ENCODE peak calls at places on chromosome 7, in four cellular contexts. B is ovary, M is tibial nerve, Q is transverse colon. C is an unnamed sample.

GRCh38 chr7:73980206-73980605 is 47.8 kb upstream of the ELN start:
- DNase-seq in M (no peak), Q (peak; percentile 5), B (no peak), C (no peak)

GRCh38 chr7:35648367-35648766 is 46.6 kb downstream of the HERPUD2 start:
- DNase-seq in M (no peak), Q (no peak), B (no peak), C (no peak)

GRCh38 chr7:51249187-51249945 is 67.2 kb downstream of the COBL start:
- DNase-seq in B (no peak), M (no peak), Q (no peak), C (no peak)

GRCh38 chr7:153386581-153386980 is 627.0 kb downstream of the ACTR3B start:
- DNase-seq in B (no peak), M (no peak), Q (no peak), C (no peak)

GRCh38 chr7:46178685-46179084 is 257.6 kb upstream of the IGFBP3 start:
- DNase-seq in B (no peak), Q (no peak), M (no peak), C (no peak)

GRCh38 chr7:87146740-87147386 is 5.4 kb upstream of the DMTF1 start:
- DNase-seq in Q (no peak), M (no peak), B (no peak), C (no peak)

GRCh38 chr7:77393261-77393660 is 22.9 kb downstream of the GSAP start:
- DNase-seq in Q (no peak), M (no peak), B (no peak), C (no peak)

GRCh38 chr7:128174391-128174790 is 66.7 kb upstream of the LEP start:
- DNase-seq in Q (no peak), B (no peak), M (no peak), C (no peak)

GRCh38 chr7:100156331-100157068 is 2.0 kb downstream of the TRAPPC14 start:
- DNase-seq in Q (no peak), B (no peak), M (no peak), C (no peak)

GRCh38 chr7:134613623-134614347 is 32.9 kb upstream of the BPGM start:
- DNase-seq in Q (no peak), M (no peak), B (no peak), C (peak; percentile 8)

GRCh38 chr7:50069613-50070012 is 23.4 kb downstream of the ZPBP start:
- DNase-seq in M (no peak), Q (no peak), B (no peak), C (peak; percentile 30)

GRCh38 chr7:142485617-142486226 is 227.9 kb upstream of the PRSS58 start:
- DNase-seq in B (no peak), M (no peak), Q (no peak), C (peak; percentile 26)
- TF ChIP-seq CTCF in B (no peak), M (no peak), Q (peak; percentile 9), C (peak; percentile 50)

GRCh38 chr7:101804087-101804631 is 13.3 kb upstream of the CUX1 start:
- DNase-seq in Q (no peak), B (no peak), M (no peak), C (no peak)

GRCh38 chr7:101803203-101804086 is 14.0 kb upstream of the CUX1 start:
- DNase-seq in Q (no peak), B (no peak), M (no peak), C (no peak)

DNA sequence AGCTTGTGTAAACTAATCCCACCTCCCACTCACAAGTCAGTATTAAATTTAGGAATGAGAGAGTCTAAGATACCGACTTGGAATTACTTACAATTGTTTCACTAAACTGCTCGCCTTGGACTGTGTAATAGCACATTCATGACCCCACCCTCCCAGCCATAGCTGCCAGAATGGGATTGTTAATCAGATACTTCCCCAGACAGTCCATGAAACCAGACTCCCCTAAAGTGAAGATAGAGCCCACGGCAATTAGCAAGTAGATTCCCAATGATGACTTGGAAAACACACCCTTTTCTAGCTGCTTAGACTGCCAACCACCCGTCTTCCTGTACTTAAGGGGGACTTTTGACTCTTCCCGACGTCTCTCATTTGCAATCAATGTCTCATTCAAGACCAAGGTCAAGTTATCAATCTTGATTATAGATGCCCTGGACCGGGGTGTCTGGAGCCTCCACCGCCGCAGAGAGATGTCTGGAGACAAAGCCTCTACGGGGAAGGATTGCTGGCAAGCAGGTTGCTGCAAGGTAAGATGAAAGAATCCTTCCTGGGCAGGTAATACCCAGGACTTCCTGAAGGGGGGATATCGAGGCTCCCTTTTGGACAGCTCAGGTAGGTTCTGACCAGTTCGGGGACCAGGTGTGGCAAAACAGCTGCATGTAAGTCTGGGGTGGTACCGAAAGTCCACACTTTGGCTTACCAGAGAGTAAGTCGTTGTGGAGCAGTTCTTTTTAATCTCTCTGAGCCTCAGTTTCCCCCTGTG is 12.6 kb upstream of the CUX1 start:
- DNase-seq in Q (peak; percentile 34), M (no peak), B (no peak), C (peak; percentile 49)
- TF ChIP-seq CTCF in Q (peak; percentile 44), M (no peak), B (no peak), C (peak; percentile 29)

GRCh38 chr7:130380861-130381455 is 664 bp downstream of the CPA1 start:
- DNase-seq in Q (no peak), B (no peak), M (no peak), C (no peak)

GRCh38 chr7:130380121-130380860 is at the start of gene CPA1:
- DNase-seq in B (peak; percentile 35), Q (no peak), M (no peak), C (no peak)

GRCh38 chr7:130383187-130383980 is 3.1 kb downstream of the CPA1 start:
- DNase-seq in B (no peak), Q (no peak), M (no peak), C (no peak)

GRCh38 chr7:130379551-130380120 is 658 bp upstream of the CPA1 start:
- DNase-seq in Q (no peak), B (no peak), M (no peak), C (no peak)

GRCh38 chr7:130381468-130382312 is 1.4 kb downstream of the CPA1 start:
- DNase-seq in B (no peak), M (no peak), Q (no peak), C (no peak)
- TF ChIP-seq CTCF in B (no peak), M (no peak), Q (no peak), C (no peak)

GRCh38 chr7:78516450-78516849 is 717.9 kb downstream of the PHTF2 start:
- DNase-seq in B (no peak), Q (no peak), M (no peak), C (no peak)

GRCh38 chr7:78514653-78515052 is 716.1 kb downstream of the PHTF2 start:
- DNase-seq in B (no peak), M (no peak), Q (no peak), C (no peak)

GRCh38 chr7:78510580-78511188 is 712.1 kb downstream of the PHTF2 start:
- DNase-seq in M (no peak), Q (peak; percentile 13), B (no peak), C (peak; percentile 19)
- TF ChIP-seq CTCF in M (peak; percentile 47), Q (peak; percentile 33), B (no peak), C (peak; percentile 43)

GRCh38 chr7:142880886-142881505 is 4.5 kb downstream of the TRPV6 start:
- DNase-seq in Q (no peak), B (no peak), M (no peak), C (peak; percentile 63)
- TF ChIP-seq CTCF in Q (peak; percentile 74), B (no peak), M (no peak), C (peak; percentile 92)

DNA sequence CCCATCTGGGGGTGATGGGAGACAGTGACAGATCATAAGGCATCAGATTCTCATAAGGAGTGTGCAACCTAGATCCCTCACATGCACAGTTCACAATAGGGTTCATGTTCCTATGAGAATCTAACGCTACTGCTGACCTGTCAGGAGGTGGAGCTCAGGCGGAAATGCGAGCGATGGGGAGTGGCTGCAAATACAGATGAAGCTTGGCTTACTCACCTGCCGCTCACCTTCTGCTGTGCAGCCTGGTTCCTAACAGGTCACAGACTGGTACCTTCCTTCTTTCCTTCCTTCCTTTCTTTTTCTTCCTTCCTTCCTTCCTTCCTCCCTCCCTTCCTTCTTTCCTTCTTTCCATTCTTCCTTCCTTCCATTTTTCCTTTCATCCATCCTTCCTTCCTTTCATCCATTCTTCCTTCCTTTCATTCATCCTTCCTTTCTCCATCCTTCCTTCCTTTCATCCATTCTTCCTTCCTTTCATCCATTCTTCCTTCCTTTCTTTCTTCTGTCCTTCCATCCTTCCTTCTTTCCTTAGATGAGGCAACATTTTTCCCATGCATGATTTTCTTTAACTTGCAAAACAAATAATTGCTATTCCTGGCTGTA is 370.0 kb upstream of the AUTS2 start:
- DNase-seq in Q (no peak), B (no peak), M (no peak), C (no peak)
- TF ChIP-seq CTCF in Q (no peak), B (no peak), M (no peak), C (no peak)

C was measured in Calu3.